ENCODE peak calls at places on chromosome 6, in five cellular contexts. One of them, this sample, is unnamed.

GRCh38 chr6:39444479-39445019 is 122.0 kb upstream of the KCNK16 start:
- DNase-seq in transverse colon: no peak
- DNase-seq in A549: no peak
- DNase-seq in sigmoid colon: no peak
- DNase-seq in K562: no peak
- DNase-seq in this sample: no peak

GRCh38 chr6:101195581-101195980 is 197.9 kb upstream of the GRIK2 start:
- DNase-seq in sigmoid colon: no peak
- DNase-seq in transverse colon: no peak
- DNase-seq in A549: no peak
- DNase-seq in K562: no peak
- DNase-seq in this sample: no peak

GRCh38 chr6:125804264-125804663 is 13.5 kb downstream of the NCOA7 start:
- DNase-seq in A549: no peak
- DNase-seq in K562: no peak
- DNase-seq in sigmoid colon: no peak
- DNase-seq in transverse colon: no peak
- DNase-seq in this sample: no peak

GRCh38 chr6:5096482-5096881 is 11.3 kb downstream of the PPP1R3G start:
- DNase-seq in sigmoid colon: no peak
- DNase-seq in A549: no peak
- DNase-seq in K562: no peak
- DNase-seq in transverse colon: no peak
- DNase-seq in this sample: no peak

GRCh38 chr6:41757268-41757667 is 10.1 kb upstream of the PGC start:
- DNase-seq in K562: no peak
- DNase-seq in A549: no peak
- DNase-seq in transverse colon: no peak
- DNase-seq in sigmoid colon: no peak
- DNase-seq in this sample: no peak

GRCh38 chr6:24064106-24064505 is 61.9 kb upstream of the NRSN1 start:
- DNase-seq in sigmoid colon: no peak
- DNase-seq in transverse colon: peak; percentile 10
- DNase-seq in K562: no peak
- DNase-seq in A549: peak; percentile 18
- DNase-seq in this sample: no peak

GRCh38 chr6:128421788-128422187 is 98.6 kb downstream of the PTPRK start:
- DNase-seq in K562: no peak
- DNase-seq in A549: no peak
- DNase-seq in sigmoid colon: no peak
- DNase-seq in transverse colon: no peak
- DNase-seq in this sample: no peak

GRCh38 chr6:133441491-133441890 is 200.3 kb downstream of the EYA4 start:
- DNase-seq in A549: no peak
- DNase-seq in transverse colon: no peak
- DNase-seq in sigmoid colon: no peak
- DNase-seq in K562: no peak
- DNase-seq in this sample: no peak

GRCh38 chr6:17687136-17687535 is 19.6 kb downstream of the NUP153 start:
- DNase-seq in K562: no peak
- DNase-seq in sigmoid colon: no peak
- DNase-seq in A549: no peak
- DNase-seq in transverse colon: no peak
- DNase-seq in this sample: no peak

GRCh38 chr6:41538556-41539182 is 7.5 kb upstream of the FOXP4 start:
- DNase-seq in transverse colon: no peak
- DNase-seq in sigmoid colon: no peak
- DNase-seq in K562: no peak
- DNase-seq in A549: no peak
- DNase-seq in this sample: no peak

GRCh38 chr6:44275749-44276648 is 5.7 kb downstream of the TMEM151B start:
- DNase-seq in sigmoid colon: no peak
- DNase-seq in A549: no peak
- DNase-seq in K562: peak; percentile 70
- DNase-seq in transverse colon: no peak
- DNase-seq in this sample: no peak

GRCh38 chr6:75023634-75024033 is 182.2 kb downstream of the COL12A1 start:
- DNase-seq in sigmoid colon: no peak
- DNase-seq in K562: no peak
- DNase-seq in transverse colon: no peak
- DNase-seq in A549: no peak
- DNase-seq in this sample: no peak

GRCh38 chr6:15308445-15309213 is 62.8 kb downstream of the JARID2 start:
- DNase-seq in A549: no peak
- DNase-seq in K562: no peak
- DNase-seq in sigmoid colon: no peak
- DNase-seq in transverse colon: no peak
- DNase-seq in this sample: no peak

GRCh38 chr6:72953901-72954494 is 271.3 kb downstream of the KHDC1L start:
- DNase-seq in A549: no peak
- DNase-seq in transverse colon: no peak
- DNase-seq in sigmoid colon: no peak
- DNase-seq in K562: no peak
- DNase-seq in this sample: no peak

GRCh38 chr6:79872986-79873385 is 74.4 kb downstream of the ELOVL4 start:
- DNase-seq in sigmoid colon: no peak
- DNase-seq in K562: no peak
- DNase-seq in A549: peak; percentile 2
- DNase-seq in transverse colon: no peak
- DNase-seq in this sample: no peak

GRCh38 chr6:108561742-108562502 is 1.2 kb downstream of the FOXO3 start:
- DNase-seq in A549: no peak
- DNase-seq in sigmoid colon: peak; percentile 73
- DNase-seq in transverse colon: peak; percentile 27
- DNase-seq in K562: no peak
- DNase-seq in this sample: no peak

GRCh38 chr6:16731503-16732018 is 29.7 kb downstream of the ATXN1 start:
- DNase-seq in sigmoid colon: no peak
- DNase-seq in transverse colon: no peak
- DNase-seq in A549: no peak
- DNase-seq in K562: no peak
- DNase-seq in this sample: no peak

GRCh38 chr6:157788180-157788579 is 34.9 kb upstream of the SNX9 start:
- DNase-seq in A549: no peak
- DNase-seq in transverse colon: no peak
- DNase-seq in K562: no peak
- DNase-seq in sigmoid colon: no peak
- DNase-seq in this sample: no peak

GRCh38 chr6:41780623-41781301 is at the start of gene PRICKLE4:
- DNase-seq in sigmoid colon: peak; percentile 72
- DNase-seq in K562: peak; percentile 81
- DNase-seq in A549: peak; percentile 29
- DNase-seq in transverse colon: peak; percentile 59
- DNase-seq in this sample: no peak

GRCh38 chr6:30618270-30618787 is 689 bp downstream of the MRPS18B start:
- DNase-seq in sigmoid colon: peak; percentile 52
- DNase-seq in K562: peak; percentile 48
- DNase-seq in transverse colon: peak; percentile 57
- DNase-seq in A549: no peak
- DNase-seq in this sample: no peak

GRCh38 chr6:107493158-107494057 is 3.5 kb downstream of the SOBP start:
- DNase-seq in transverse colon: no peak
- DNase-seq in sigmoid colon: no peak
- DNase-seq in K562: no peak
- DNase-seq in A549: no peak
- DNase-seq in this sample: no peak

GRCh38 chr6:47897233-47897632 is 115.4 kb downstream of the OPN5 start:
- DNase-seq in A549: no peak
- DNase-seq in sigmoid colon: no peak
- DNase-seq in K562: no peak
- DNase-seq in transverse colon: no peak
- DNase-seq in this sample: no peak

GRCh38 chr6:99121748-99122147 is 174.0 kb upstream of the FBXL4 start:
- DNase-seq in K562: no peak
- DNase-seq in A549: no peak
- DNase-seq in transverse colon: no peak
- DNase-seq in sigmoid colon: no peak
- DNase-seq in this sample: no peak

GRCh38 chr6:120147218-120147871 is 797.8 kb upstream of the MAN1A1 start:
- DNase-seq in transverse colon: no peak
- DNase-seq in sigmoid colon: no peak
- DNase-seq in K562: no peak
- DNase-seq in A549: peak; percentile 1
- DNase-seq in this sample: no peak

GRCh38 chr6:169794317-169795055 is 43.1 kb downstream of the ERMARD start:
- DNase-seq in K562: no peak
- DNase-seq in sigmoid colon: no peak
- DNase-seq in A549: no peak
- DNase-seq in transverse colon: no peak
- DNase-seq in this sample: peak; percentile 57

GRCh38 chr6:22184371-22184770 is 112.5 kb downstream of the PRL start:
- DNase-seq in transverse colon: no peak
- DNase-seq in K562: no peak
- DNase-seq in A549: no peak
- DNase-seq in sigmoid colon: no peak
- DNase-seq in this sample: no peak

GRCh38 chr6:25670793-25671513 is 18.9 kb downstream of the SCGN start:
- DNase-seq in sigmoid colon: no peak
- DNase-seq in A549: peak; percentile 25
- DNase-seq in K562: no peak
- DNase-seq in transverse colon: no peak
- DNase-seq in this sample: no peak

GRCh38 chr6:138297761-138298298 is 79.5 kb upstream of the PBOV1 start:
- DNase-seq in A549: no peak
- DNase-seq in K562: no peak
- DNase-seq in transverse colon: no peak
- DNase-seq in sigmoid colon: no peak
- DNase-seq in this sample: peak; percentile 45

GRCh38 chr6:11423667-11424066 is 113.9 kb upstream of the TMEM170B start:
- DNase-seq in sigmoid colon: no peak
- DNase-seq in A549: no peak
- DNase-seq in transverse colon: no peak
- DNase-seq in K562: no peak
- DNase-seq in this sample: peak; percentile 47

GRCh38 chr6:129679758-129680157 is 30.2 kb downstream of the ARHGAP18 start:
- DNase-seq in A549: peak; percentile 42
- DNase-seq in transverse colon: no peak
- DNase-seq in K562: peak; percentile 43
- DNase-seq in sigmoid colon: no peak
- DNase-seq in this sample: peak; percentile 39

GRCh38 chr6:133502451-133503259 is 261.5 kb downstream of the EYA4 start:
- DNase-seq in transverse colon: no peak
- DNase-seq in A549: no peak
- DNase-seq in K562: no peak
- DNase-seq in sigmoid colon: no peak
- DNase-seq in this sample: no peak

GRCh38 chr6:34182751-34183531 is 37.1 kb upstream of the GRM4 start:
- DNase-seq in K562: peak; percentile 56
- DNase-seq in transverse colon: peak; percentile 36
- DNase-seq in A549: no peak
- DNase-seq in sigmoid colon: no peak
- DNase-seq in this sample: no peak

GRCh38 chr6:150695652-150696051 is 96.0 kb downstream of the PLEKHG1 start:
- DNase-seq in A549: no peak
- DNase-seq in sigmoid colon: no peak
- DNase-seq in K562: no peak
- DNase-seq in transverse colon: no peak
- DNase-seq in this sample: no peak

GRCh38 chr6:33888183-33888582 is 84.4 kb upstream of the MLN start:
- DNase-seq in sigmoid colon: no peak
- DNase-seq in K562: no peak
- DNase-seq in transverse colon: no peak
- DNase-seq in A549: no peak
- DNase-seq in this sample: no peak

GRCh38 chr6:35663001-35663400 is 25.7 kb downstream of the FKBP5 start:
- DNase-seq in K562: no peak
- DNase-seq in A549: no peak
- DNase-seq in sigmoid colon: no peak
- DNase-seq in transverse colon: no peak
- DNase-seq in this sample: no peak

GRCh38 chr6:104940238-104940880 is 16.5 kb upstream of the LIN28B start:
- DNase-seq in K562: no peak
- DNase-seq in A549: no peak
- DNase-seq in sigmoid colon: no peak
- DNase-seq in transverse colon: no peak
- DNase-seq in this sample: no peak
- TF ChIP-seq EP300 in K562: no peak
- TF ChIP-seq EP300 in A549: no peak
- TF ChIP-seq EP300 in sigmoid colon: no peak
- TF ChIP-seq EP300 in transverse colon: no peak
- TF ChIP-seq EP300 in this sample: no peak

DNA sequence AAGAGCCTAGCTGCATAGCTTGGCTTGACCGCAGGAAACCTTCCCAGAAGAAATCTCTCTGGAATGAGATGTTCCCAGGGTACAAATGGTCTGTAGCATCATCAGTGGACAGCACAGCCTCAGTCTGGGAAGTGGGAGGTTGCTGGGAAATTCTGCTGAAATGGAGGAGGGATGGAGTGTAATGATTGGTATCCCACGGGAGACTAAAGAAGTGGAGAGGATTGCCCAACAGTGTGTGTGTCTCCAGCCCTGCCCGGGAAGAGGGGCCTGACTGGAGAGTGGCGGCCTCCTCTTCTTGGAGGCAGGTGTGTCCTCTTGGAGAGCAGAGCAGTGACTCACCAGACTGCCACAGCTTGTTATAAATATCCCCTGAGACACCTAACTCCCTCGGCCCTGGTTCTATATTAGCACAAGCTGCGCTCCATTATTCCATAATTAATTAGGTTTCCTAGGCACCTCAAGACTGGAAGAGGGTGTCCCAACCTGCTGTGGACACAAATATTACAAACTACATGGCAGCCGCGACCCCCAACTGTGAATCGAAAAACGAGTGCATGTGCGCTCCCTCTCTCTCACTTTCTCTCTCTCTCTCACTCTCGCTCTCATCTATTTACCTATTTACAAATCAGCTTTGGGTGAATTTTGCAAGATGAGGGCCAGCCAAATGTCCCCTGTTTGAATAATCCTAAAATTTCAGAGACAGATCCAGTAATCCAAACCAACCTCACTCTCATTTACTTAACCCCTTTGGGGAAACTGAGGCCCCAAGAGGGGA is 68.8 kb downstream of the FGD2 start:
- DNase-seq in sigmoid colon: peak; percentile 83
- DNase-seq in transverse colon: no peak
- DNase-seq in A549: no peak
- DNase-seq in K562: no peak
- DNase-seq in this sample: no peak
- TF ChIP-seq EP300 in sigmoid colon: peak; percentile 30
- TF ChIP-seq EP300 in transverse colon: no peak
- TF ChIP-seq EP300 in A549: no peak
- TF ChIP-seq EP300 in K562: no peak
- TF ChIP-seq EP300 in this sample: peak; percentile 89

DNA sequence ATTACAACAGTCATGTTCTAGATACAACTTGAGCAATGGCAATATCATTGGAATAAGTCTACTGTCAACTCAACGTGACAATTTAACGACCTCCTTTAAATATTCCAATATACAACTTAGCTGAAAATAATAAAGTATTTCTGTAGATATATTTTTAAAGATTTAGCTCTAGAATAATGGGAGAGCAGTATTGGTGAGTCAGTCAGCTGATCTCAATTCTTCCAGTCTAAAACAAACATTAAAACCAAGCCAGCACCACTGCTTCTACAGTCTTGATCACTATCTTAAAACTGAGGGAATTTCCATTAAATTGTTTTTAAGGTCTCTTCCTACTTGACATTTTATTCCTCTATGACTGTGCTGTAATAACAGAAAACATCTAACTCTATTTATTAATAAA is 38.2 kb downstream of the NOL7 start:
- DNase-seq in sigmoid colon: no peak
- DNase-seq in K562: no peak
- DNase-seq in A549: no peak
- DNase-seq in transverse colon: no peak
- DNase-seq in this sample: no peak
- TF ChIP-seq EP300 in sigmoid colon: no peak
- TF ChIP-seq EP300 in K562: no peak
- TF ChIP-seq EP300 in A549: no peak
- TF ChIP-seq EP300 in transverse colon: no peak
- TF ChIP-seq EP300 in this sample: no peak

GRCh38 chr6:32685603-32686002 is 19.1 kb upstream of the HLA-DQB1 start:
- DNase-seq in A549: no peak
- DNase-seq in transverse colon: no peak
- DNase-seq in sigmoid colon: no peak
- DNase-seq in K562: no peak
- DNase-seq in this sample: no peak
- TF ChIP-seq EP300 in A549: no peak
- TF ChIP-seq EP300 in transverse colon: no peak
- TF ChIP-seq EP300 in sigmoid colon: no peak
- TF ChIP-seq EP300 in K562: no peak
- TF ChIP-seq EP300 in this sample: no peak

This sample was measured in esophagus muscularis mucosa.